ENCODE peak calls at places on chromosomes 1 and 21, in four cellular contexts. C is stimulated activated naive CD8-positive, alpha-beta T cell treated with anti-CD3 and anti-CD28 coated beads, Interleukin-15, Interleukin-2, amounts not matched to agents 100 U/mL and 50 U/mL, for 24 hours; I is amygdala; Q is activated effector memory CD4-positive, alpha-beta T cell treated with Interleukin-2 at 50 U/mL for 16 hours. V is an unnamed sample.
A peak's percentile ranks its signal among the peaks of the same experiment; 100 is the strongest.

GRCh38 chr1:31705080-31705866 is 1.5 kb upstream of the COL16A1 start:
- DNase-seq in C (peak; percentile 87), I (peak; percentile 30), Q (peak; percentile 23), V (peak; percentile 88)

GRCh38 chr1:65483993-65484754 is 63.7 kb downstream of the LEPR start:
- DNase-seq in C (no peak), I (no peak), Q (no peak), V (no peak)

GRCh38 chr21:15224346-15225086 is 159.7 kb upstream of the NRIP1 start:
- DNase-seq in C (no peak), I (no peak), Q (no peak), V (no peak)

GRCh38 chr1:231420299-231420958 is 1.7 kb downstream of the EGLN1 start:
- DNase-seq in C (no peak), I (no peak), Q (no peak), V (no peak)

GRCh38 chr1:201127755-201128455 is 921 bp upstream of the ASCL5 start:
- DNase-seq in C (no peak), I (no peak), Q (no peak), V (no peak)

GRCh38 chr1:64266941-64267340 is 63.5 kb downstream of the UBE2U start:
- DNase-seq in C (no peak), I (no peak), Q (no peak), V (no peak)

GRCh38 chr1:110455151-110455550 is 4.2 kb downstream of the PROK1 start:
- DNase-seq in C (no peak), I (no peak), Q (no peak), V (no peak)

GRCh38 chr1:98210064-98210463 is 289.2 kb upstream of the DPYD start:
- DNase-seq in C (no peak), I (no peak), Q (no peak), V (no peak)

GRCh38 chr1:62875676-62876075 is 91.7 kb downstream of the ATG4C start:
- DNase-seq in C (no peak), I (no peak), Q (no peak), V (no peak)

GRCh38 chr1:24770891-24771290 is 25.6 kb downstream of the CLIC4 start:
- DNase-seq in C (no peak), I (no peak), Q (no peak), V (no peak)